ENCODE peak calls at places on chromosomes 6 and 20, in five cellular contexts. P is astrocyte of the spinal cord; S is bronchial epithelial cell; Q is CD4-positive, alpha-beta T cell; O is LNCaP clone FGC. F is an unnamed sample.

GRCh38 chr6:2448826-2449571 is 203.6 kb upstream of the GMDS start:
- DNase-seq in P (peak), O (peak), Q (no peak), S (peak), F (peak)

GRCh38 chr20:51021067-51022025 is 1.6 kb downstream of the KCNG1 start:
- DNase-seq in S (peak), P (peak), O (no peak), Q (no peak), F (no peak)

GRCh38 chr6:158654498-158654897 is 4.6 kb downstream of the SYTL3 start:
- DNase-seq in P (peak), S (no peak), Q (no peak), O (no peak), F (peak)

GRCh38 chr20:47743671-47744070 is 41.6 kb downstream of the SULF2 start:
- DNase-seq in O (no peak), P (no peak), Q (no peak), S (no peak), F (no peak)

GRCh38 chr6:170128346-170128745 is 162.5 kb downstream of the DLL1 start:
- DNase-seq in O (no peak), Q (no peak), P (no peak), S (no peak), F (no peak)

GRCh38 chr6:42372699-42373098 is 79.0 kb downstream of the TRERF1 start:
- DNase-seq in O (no peak), S (no peak), P (no peak), Q (no peak), F (no peak)

GRCh38 chr20:11111191-11111590 is 437.4 kb upstream of the JAG1 start:
- DNase-seq in O (no peak), Q (no peak), P (no peak), S (peak), F (no peak)

GRCh38 chr20:1171461-1172093 is 13.2 kb downstream of the TMEM74B start:
- DNase-seq in Q (no peak), O (no peak), S (peak), P (peak), F (peak)

GRCh38 chr20:51710503-51710902 is 57.7 kb downstream of the ATP9A start:
- DNase-seq in O (no peak), S (no peak), Q (no peak), P (no peak), F (no peak)

GRCh38 chr6:101226677-101227135 is 166.8 kb upstream of the GRIK2 start:
- DNase-seq in S (peak), Q (no peak), O (no peak), P (peak), F (no peak)
- TF ChIP-seq CTCF in S (peak), Q (no peak), O (peak), P (peak), F (no peak)

DNA sequence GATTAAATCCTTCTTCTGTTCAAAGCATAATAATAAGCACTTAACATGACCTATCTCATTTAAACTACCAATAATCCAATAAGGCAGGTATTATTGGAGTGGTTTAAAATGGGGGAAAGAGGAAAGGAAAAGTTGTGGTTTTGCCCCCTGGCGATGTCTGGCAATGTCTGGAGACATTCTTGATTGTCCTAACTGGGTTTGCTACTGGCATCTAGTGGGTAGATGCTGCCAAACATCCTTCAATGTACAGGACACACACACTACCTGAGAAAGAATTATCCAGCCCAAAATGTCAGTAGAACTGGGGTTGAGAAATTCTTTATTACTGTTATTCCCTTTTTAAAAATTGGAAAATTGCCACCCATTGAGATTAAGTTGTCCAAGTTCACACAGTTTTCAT is 25.2 kb upstream of the SRSF6 start:
- DNase-seq in O (no peak), P (no peak), Q (no peak), S (no peak), F (no peak)
- TF ChIP-seq CTCF in O (peak), P (no peak), Q (no peak), S (no peak), F (no peak)

DNA sequence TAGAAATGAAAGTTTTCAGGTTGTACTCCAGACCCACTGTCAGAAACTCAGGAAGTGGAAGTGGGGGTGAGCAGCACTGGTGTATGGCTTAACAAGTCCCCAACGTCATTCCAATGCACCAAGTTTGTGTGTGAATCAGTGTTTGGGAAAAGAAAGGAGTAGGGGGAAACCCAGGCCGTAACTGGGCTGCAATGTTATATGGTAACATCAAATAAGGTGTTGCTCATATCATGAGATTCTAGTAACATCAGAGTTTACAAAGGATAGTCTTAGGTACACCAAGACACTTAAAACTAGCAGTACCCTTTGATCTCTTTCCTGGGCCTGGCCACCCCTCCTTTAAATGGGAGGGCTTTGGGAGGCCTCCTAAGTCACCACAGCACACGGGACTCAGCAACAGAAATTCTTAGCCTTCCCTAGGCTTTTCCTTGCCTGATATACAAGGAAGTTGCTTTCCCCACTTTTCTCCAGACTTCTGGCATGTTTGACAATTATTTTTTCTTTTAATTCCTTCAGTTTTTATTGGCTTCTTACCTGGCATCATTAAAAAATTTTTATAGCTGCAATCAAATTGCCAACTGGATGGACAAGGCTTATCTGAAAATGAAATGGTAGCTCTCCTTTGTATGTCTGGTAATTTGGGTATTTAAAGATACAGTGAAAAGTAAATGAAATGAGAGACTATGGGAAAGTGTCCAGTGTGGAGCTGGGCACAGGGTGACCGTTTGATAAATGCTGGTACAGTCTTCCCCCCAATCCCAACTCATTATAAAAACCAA is 15.1 kb downstream of the E2F3 start:
- DNase-seq in S (no peak), O (peak), Q (no peak), P (no peak), F (no peak)
- TF ChIP-seq CTCF in S (no peak), O (no peak), Q (no peak), P (no peak), F (no peak)

DNA sequence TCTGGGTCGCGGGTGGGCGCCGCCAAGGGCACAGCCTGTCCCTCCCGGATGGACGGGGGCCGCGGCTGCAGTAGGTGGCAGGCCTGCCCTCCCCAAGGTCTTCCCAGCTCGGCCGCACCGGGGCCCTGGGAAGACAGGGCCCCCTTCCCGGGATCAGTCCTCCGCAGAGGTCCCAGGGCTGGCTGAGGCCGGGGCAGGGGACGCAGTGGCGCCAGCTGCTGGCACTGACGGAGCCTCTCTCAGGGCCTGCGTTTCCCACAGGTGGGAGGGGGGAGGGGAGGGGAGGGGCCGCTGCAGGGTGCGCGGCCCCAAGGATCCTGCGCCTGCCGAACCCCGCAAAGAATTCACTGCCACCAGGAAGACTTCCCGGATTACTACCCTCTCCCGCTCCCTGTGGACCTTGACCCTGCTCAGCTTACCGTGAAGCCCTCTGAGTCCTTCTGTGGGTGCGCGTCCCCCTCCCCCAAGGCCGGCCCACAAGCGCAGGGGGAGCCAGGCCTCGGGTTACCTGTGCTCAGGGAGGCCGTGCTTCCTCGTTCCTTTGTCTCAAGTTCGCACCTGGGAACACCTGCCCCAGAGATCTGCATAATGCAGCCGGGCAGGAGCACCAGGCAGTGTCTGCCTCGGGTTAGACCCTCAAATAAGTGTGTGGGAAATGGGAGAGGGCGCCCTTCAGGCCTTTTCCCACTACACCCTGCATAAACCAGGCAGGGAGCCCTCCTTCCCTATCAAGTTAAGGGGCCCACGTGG is 5.1 kb downstream of the LZTS3 start:
- DNase-seq in S (no peak), O (no peak), P (no peak), Q (no peak), F (peak)
- TF ChIP-seq CTCF in S (peak), O (peak), P (no peak), Q (no peak), F (no peak)

DNA sequence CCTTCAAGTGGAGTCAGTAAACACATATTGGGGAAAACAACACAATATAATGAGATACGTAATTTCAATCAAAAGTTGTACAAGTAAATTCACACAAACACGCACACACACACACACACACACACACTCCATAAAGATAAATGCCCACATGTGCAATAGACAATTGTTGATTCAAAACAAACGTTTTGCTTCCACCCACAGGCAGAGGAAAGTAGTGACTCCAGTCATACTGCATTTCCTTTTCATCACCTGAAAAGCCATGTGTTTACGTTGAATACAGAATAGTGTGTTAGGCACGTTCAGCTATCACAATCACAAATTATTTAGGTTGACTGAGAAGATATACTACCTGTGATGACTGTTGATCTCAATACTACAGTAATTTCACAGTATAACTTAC is 443.8 kb upstream of the MANEA start:
- DNase-seq in P (peak), S (peak), O (no peak), Q (no peak), F (no peak)
- TF ChIP-seq CTCF in P (peak), S (peak), O (peak), Q (no peak), F (no peak)

GRCh38 chr6:44248579-44248978 is 1.7 kb downstream of the HSP90AB1 start:
- DNase-seq in Q (no peak), P (no peak), O (no peak), S (no peak), F (no peak)

GRCh38 chr6:44246663-44247337 is at the start of gene HSP90AB1:
- DNase-seq in Q (peak), O (peak), P (peak), S (peak), F (peak)

GRCh38 chr6:44247338-44248302 is 719 bp downstream of the HSP90AB1 start:
- DNase-seq in S (no peak), O (no peak), P (peak), Q (peak), F (peak)

GRCh38 chr6:44245391-44245911 is 1.4 kb upstream of the HSP90AB1 start:
- DNase-seq in Q (no peak), O (no peak), P (no peak), S (no peak), F (no peak)

DNA sequence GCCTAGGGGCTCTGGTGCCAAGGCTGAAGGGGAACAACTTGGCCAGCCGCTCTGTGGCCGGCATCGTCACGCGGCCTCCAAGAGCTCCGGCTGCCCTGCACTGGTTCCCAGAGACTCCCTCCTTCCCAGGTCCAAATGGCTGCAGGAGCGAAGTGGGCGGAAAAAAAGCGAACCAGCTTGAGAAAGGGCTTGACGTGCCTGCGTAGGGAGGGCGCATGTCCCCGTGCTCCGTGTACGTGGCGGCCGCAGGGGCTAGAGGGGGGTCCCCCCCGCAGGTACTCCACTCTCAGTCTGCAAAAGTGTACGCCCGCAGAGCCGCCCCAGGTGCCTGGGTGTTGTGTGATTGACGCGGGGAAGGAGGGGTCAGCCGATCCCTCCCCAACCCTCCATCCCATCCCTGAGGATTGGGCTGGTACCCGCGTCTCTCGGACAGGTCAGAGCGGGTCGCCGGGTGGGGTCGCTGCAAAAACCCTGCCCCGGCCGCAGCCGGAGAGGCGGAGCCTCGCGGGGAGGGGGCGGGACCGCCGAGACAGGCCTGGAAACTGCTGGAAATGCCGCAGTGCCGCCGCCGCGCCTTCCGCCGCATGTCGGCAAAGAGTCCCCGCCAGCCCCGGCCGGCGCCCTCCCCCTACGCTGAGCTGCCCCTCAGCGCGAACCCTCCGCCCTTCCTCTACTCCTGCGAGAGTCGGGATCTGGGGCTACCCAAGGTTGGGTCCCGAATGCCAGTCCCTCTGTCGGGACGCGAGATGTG is 814 bp upstream of the HSP90AB1 start:
- DNase-seq in Q (peak), O (peak), P (peak), S (peak), F (peak)
- TF ChIP-seq CTCF in Q (no peak), O (peak), P (peak), S (peak), F (no peak)